ENCODE peak calls at places on chromosomes 2 and 18, in ten cellular contexts. U is PC-9, E is progenitor cell of endocrine pancreas, N is K562, W is fibroblast of mammary gland, T is NCI-H1092 treated with DMSO at 0.1 percent for 48 hours, Q is ELF-1, R is globus pallidus, I is breast epithelium, A is KBM-7. K is an unnamed sample.

GRCh38 chr18:55401638-55402191 is 186.3 kb downstream of the TCF4 start:
- DNase-seq in A (no peak), R (peak; percentile 73), T (no peak), W (peak; percentile 83), N (no peak), E (peak; percentile 14), U (no peak), Q (peak; percentile 87), I (no peak), K (no peak)

GRCh38 chr2:4549811-4550210 is 846.4 kb downstream of the DCDC2C start:
- DNase-seq in Q (no peak), W (no peak), T (no peak), I (no peak), A (no peak), N (no peak), U (no peak), R (no peak), E (no peak), K (no peak)

GRCh38 chr2:47016172-47016913 is 100.7 kb upstream of the MCFD2 start:
- DNase-seq in A (peak; percentile 74), I (no peak), Q (peak; percentile 77), T (no peak), R (peak; percentile 45), E (no peak), U (peak; percentile 100), N (peak; percentile 26), W (peak; percentile 90), K (peak; percentile 64)

GRCh38 chr18:57141208-57142129 is 5.4 kb upstream of the BOD1L2 start:
- DNase-seq in I (no peak), A (peak; percentile 58), U (peak; percentile 84), R (no peak), W (no peak), E (no peak), N (no peak), T (no peak), Q (peak; percentile 53), K (no peak)

GRCh38 chr18:45589559-45590041 is 25.7 kb upstream of the SLC14A2 start:
- DNase-seq in I (no peak), N (no peak), Q (peak; percentile 51), E (no peak), R (peak; percentile 1), W (peak; percentile 93), A (no peak), T (no peak), U (no peak), K (no peak)

GRCh38 chr2:65353046-65353445 is 79.4 kb downstream of the SPRED2 start:
- DNase-seq in T (no peak), U (no peak), A (no peak), R (no peak), Q (no peak), I (no peak), N (peak; percentile 37), W (no peak), E (no peak), K (no peak)

GRCh38 chr2:215921884-215922283 is 91.5 kb downstream of the MREG start:
- DNase-seq in R (no peak), N (peak; percentile 11), A (peak; percentile 12), I (no peak), E (no peak), U (peak; percentile 63), Q (no peak), W (peak; percentile 97), T (no peak), K (no peak)

GRCh38 chr2:52611757-52612156 is 1155.8 kb upstream of the CHAC2 start:
- DNase-seq in I (no peak), R (no peak), T (no peak), Q (no peak), W (no peak), U (no peak), E (no peak), A (no peak), N (no peak), K (no peak)

GRCh38 chr2:149692837-149693518 is 105.4 kb upstream of the MMADHC start:
- DNase-seq in T (no peak), A (no peak), E (no peak), U (no peak), I (no peak), Q (peak; percentile 16), R (no peak), N (no peak), W (no peak), K (no peak)

GRCh38 chr2:134668821-134669220 is 50.0 kb downstream of the TMEM163 start:
- DNase-seq in U (no peak), I (peak; percentile 24), T (no peak), Q (no peak), N (no peak), A (no peak), R (no peak), E (no peak), W (no peak), K (peak; percentile 53)

GRCh38 chr18:57054891-57055290 is 92.0 kb upstream of the BOD1L2 start:
- DNase-seq in A (peak; percentile 23), W (no peak), U (no peak), Q (no peak), T (no peak), I (no peak), N (no peak), R (no peak), E (no peak), K (no peak)

GRCh38 chr2:54088719-54089118 is 26.7 kb upstream of the ACYP2 start:
- DNase-seq in W (no peak), Q (no peak), N (no peak), E (no peak), U (no peak), T (no peak), R (no peak), A (no peak), I (no peak), K (no peak)

GRCh38 chr2:5664197-5664728 is 27.9 kb upstream of the SOX11 start:
- DNase-seq in U (no peak), Q (no peak), I (no peak), N (no peak), T (no peak), E (no peak), R (no peak), A (no peak), W (no peak), K (no peak)

GRCh38 chr2:70922591-70923234 is 13.0 kb upstream of the ATP6V1B1 start:
- DNase-seq in R (no peak), W (no peak), Q (peak; percentile 52), T (peak; percentile 4), U (no peak), N (no peak), A (no peak), E (no peak), I (no peak), K (no peak)

GRCh38 chr2:56448403-56448998 is 264.7 kb downstream of the CCDC85A start:
- DNase-seq in I (no peak), U (no peak), W (no peak), E (no peak), Q (no peak), R (no peak), N (no peak), T (no peak), A (no peak), K (no peak)

GRCh38 chr2:156331572-156332451 is 709 bp downstream of the NR4A2 start:
- DNase-seq in A (peak; percentile 85), I (peak; percentile 85), T (no peak), Q (peak; percentile 53), W (peak; percentile 82), R (no peak), U (peak; percentile 70), N (peak; percentile 73), E (no peak), K (peak; percentile 92)

GRCh38 chr2:453132-453531 is 165.2 kb upstream of the ALKAL2 start:
- DNase-seq in A (no peak), W (no peak), Q (no peak), U (no peak), N (no peak), E (no peak), T (no peak), I (no peak), R (no peak), K (no peak)

GRCh38 chr2:66331176-66331575 is 103.7 kb upstream of the MEIS1 start:
- DNase-seq in W (no peak), Q (no peak), R (no peak), U (no peak), I (no peak), N (no peak), A (no peak), T (no peak), E (no peak), K (no peak)

GRCh38 chr18:23238651-23239349 is 103.5 kb downstream of the CABLES1 start:
- DNase-seq in U (no peak), N (no peak), E (no peak), R (no peak), T (no peak), W (no peak), A (no peak), Q (peak; percentile 78), I (peak; percentile 56), K (no peak)

GRCh38 chr2:176554107-176555048 is 285.1 kb downstream of the MTX2 start:
- DNase-seq in E (no peak), N (peak; percentile 77), R (peak; percentile 53), A (peak; percentile 71), W (peak; percentile 77), I (no peak), T (peak; percentile 84), U (peak; percentile 54), Q (peak; percentile 49), K (peak; percentile 29)

GRCh38 chr2:170548304-170548703 is 166.8 kb upstream of the SP5 start:
- DNase-seq in A (no peak), W (no peak), I (no peak), U (no peak), E (no peak), R (no peak), Q (no peak), N (no peak), T (no peak), K (no peak)

GRCh38 chr2:164178835-164179470 is 442.3 kb downstream of the GRB14 start:
- DNase-seq in U (no peak), R (no peak), N (no peak), W (peak; percentile 6), T (no peak), A (no peak), I (no peak), Q (no peak), E (no peak), K (no peak)